ENCODE peak calls at places on chromosomes 11 and 22, in seven cellular contexts. N is fibroblast of pulmonary artery, K is neural crest cell, X is neuronal stem cell, G is non-pigmented ciliary epithelial cell, Y is Right ventricle myocardium inferior, P is activated gamma-delta T cell treated with Interleukin-2 at 50 U/mL for 16 hours. F is an unnamed sample.

GRCh38 chr11:8870461-8871282 is 40.3 kb upstream of the AKIP1 start:
- DNase-seq in N (peak; percentile 77), K (peak; percentile 59), X (peak; percentile 58), G (no peak), Y (peak; percentile 72), P (no peak), F (peak; percentile 60)

GRCh38 chr22:26172389-26172990 is 3.2 kb downstream of the SEZ6L start:
- DNase-seq in N (peak; percentile 20), K (peak; percentile 59), X (peak; percentile 36), G (peak; percentile 1), Y (no peak), P (no peak), F (peak; percentile 32)

GRCh38 chr22:30245181-30245984 is 1.2 kb downstream of the LIF start:
- DNase-seq in N (no peak), K (no peak), X (no peak), G (no peak), Y (peak; percentile 41), P (no peak), F (no peak)

GRCh38 chr11:47267858-47268257 is 2.1 kb upstream of the MADD start:
- DNase-seq in N (no peak), K (no peak), X (no peak), G (no peak), Y (no peak), P (no peak), F (no peak)

GRCh38 chr11:118659314-118659939 is 20.0 kb downstream of the TREH start:
- DNase-seq in N (peak; percentile 80), K (peak; percentile 99), X (peak; percentile 85), G (peak; percentile 32), Y (peak; percentile 94), P (peak; percentile 91), F (peak; percentile 85)

GRCh38 chr11:65448418-65449196 is 26.0 kb downstream of the NEAT1 start:
- DNase-seq in N (peak; percentile 73), K (no peak), X (no peak), G (no peak), Y (no peak), P (no peak), F (peak; percentile 43)

GRCh38 chr11:833114-833791 is 501 bp downstream of the CD151 start:
- DNase-seq in N (no peak), K (no peak), X (no peak), G (no peak), Y (no peak), P (peak; percentile 26), F (no peak)

GRCh38 chr22:40423882-40424640 is 53.7 kb downstream of the SGSM3 start:
- DNase-seq in N (no peak), K (no peak), X (no peak), G (no peak), Y (peak; percentile 68), P (no peak), F (no peak)

GRCh38 chr11:129314381-129314780 is 61.3 kb upstream of the BARX2 start:
- DNase-seq in N (no peak), K (no peak), X (no peak), G (no peak), Y (no peak), P (no peak), F (no peak)

GRCh38 chr11:6387811-6388599 is 2.3 kb upstream of the SMPD1 start:
- DNase-seq in N (peak; percentile 41), K (no peak), X (no peak), G (no peak), Y (no peak), P (no peak), F (peak; percentile 80)

GRCh38 chr11:134026655-134027343 is 42.1 kb upstream of the JAM3 start:
- DNase-seq in N (no peak), K (peak; percentile 54), X (peak; percentile 70), G (no peak), Y (no peak), P (no peak), F (no peak)

GRCh38 chr11:104106136-104106754 is 57.7 kb downstream of the PDGFD start:
- DNase-seq in N (peak; percentile 21), K (no peak), X (no peak), G (peak; percentile 32), Y (no peak), P (no peak), F (no peak)

GRCh38 chr11:17277024-17277584 is 565 bp downstream of the NUCB2 start:
- DNase-seq in N (peak; percentile 50), K (no peak), X (no peak), G (no peak), Y (no peak), P (no peak), F (peak; percentile 55)

GRCh38 chr11:60788401-60789110 is 3.4 kb downstream of the MS4A10 start:
- DNase-seq in N (peak; percentile 54), K (no peak), X (no peak), G (no peak), Y (no peak), P (no peak), F (peak; percentile 15)

GRCh38 chr11:109112748-109113378 is 309.1 kb upstream of the C11orf87 start:
- DNase-seq in N (no peak), K (no peak), X (no peak), G (no peak), Y (no peak), P (no peak), F (no peak)

GRCh38 chr11:119026970-119027369 is 3.7 kb downstream of the SLC37A4 start:
- DNase-seq in N (no peak), K (no peak), X (no peak), G (no peak), Y (no peak), P (no peak), F (no peak)

GRCh38 chr11:103798456-103798855 is 238.0 kb upstream of the DDI1 start:
- DNase-seq in N (no peak), K (no peak), X (no peak), G (no peak), Y (no peak), P (no peak), F (no peak)

GRCh38 chr11:114182471-114182968 is 113.7 kb upstream of the NNMT start:
- DNase-seq in N (no peak), K (no peak), X (no peak), G (no peak), Y (no peak), P (no peak), F (no peak)

GRCh38 chr11:100949443-100949842 is 180.2 kb downstream of the PGR start:
- DNase-seq in N (no peak), K (no peak), X (no peak), G (no peak), Y (no peak), P (no peak), F (no peak)

GRCh38 chr22:42945736-42946135 is 69.2 kb downstream of the PACSIN2 start:
- DNase-seq in N (no peak), K (no peak), X (no peak), G (no peak), Y (no peak), P (no peak), F (no peak)

GRCh38 chr11:15826826-15827225 is 529.5 kb downstream of the SOX6 start:
- DNase-seq in N (peak; percentile 52), K (peak; percentile 85), X (peak; percentile 73), G (no peak), Y (peak; percentile 60), P (no peak), F (peak; percentile 20)

GRCh38 chr11:35141538-35141937 is 2.6 kb downstream of the CD44 start:
- DNase-seq in N (no peak), K (no peak), X (no peak), G (no peak), Y (peak; percentile 90), P (peak; percentile 29), F (no peak)